ENCODE peak calls at places on chromosome 11, in ten cellular contexts. S is right lobe of liver, F is lower lobe of right lung, U is Karpas-422, Y is heart right ventricle, B is upper lobe of right lung, X is left ventricle myocardium inferior, M is keratinocyte, P is brain microvascular endothelial cell, J is stomach. V is an unnamed sample. For H3K36me3, the result is how much of the 10 kb centered on the place peaks cover.

GRCh38 chr11:58394195-58394594 is 12.5 kb downstream of the OR5B3 start:
- DNase-seq in U (no peak), S (no peak), P (peak), X (no peak), J (no peak), Y (no peak), F (no peak), B (no peak), M (peak), V (no peak)

GRCh38 chr11:132451942-132452601 is 1080.2 kb downstream of the OPCML start:
- DNase-seq in P (no peak), J (no peak), M (no peak), U (no peak), S (no peak), X (no peak), F (no peak), B (no peak), Y (no peak), V (no peak)

GRCh38 chr11:28887681-28888080 is 779.5 kb downstream of the METTL15 start:
- DNase-seq in X (no peak), J (no peak), B (no peak), Y (no peak), U (no peak), F (no peak), M (no peak), P (no peak), S (no peak), V (no peak)

GRCh38 chr11:124070906-124071621 is 29.9 kb upstream of the OR10G7 start:
- DNase-seq in Y (peak), B (peak), P (peak), S (no peak), F (peak), X (peak), M (no peak), J (peak), U (peak), V (peak)

GRCh38 chr11:13335319-13335718 is 57.7 kb downstream of the BMAL1 start:
- DNase-seq in Y (peak), P (peak), S (no peak), U (peak), M (no peak), B (no peak), F (peak), X (peak), J (peak), V (no peak)

GRCh38 chr11:84686726-84687125 is 940.4 kb downstream of the DLG2 start:
- DNase-seq in P (no peak), Y (no peak), M (no peak), J (no peak), B (no peak), U (no peak), X (no peak), F (no peak), S (no peak), V (no peak)

GRCh38 chr11:16981651-16982194 is 32.5 kb downstream of the PLEKHA7 start:
- DNase-seq in F (peak), P (peak), U (no peak), J (peak), S (no peak), B (no peak), X (no peak), M (no peak), Y (no peak), V (peak)

GRCh38 chr11:16897460-16898061 is 116.7 kb downstream of the PLEKHA7 start:
- DNase-seq in J (no peak), X (no peak), S (no peak), M (no peak), Y (no peak), U (no peak), B (no peak), F (no peak), P (no peak), V (no peak)

GRCh38 chr11:129368889-129369672 is 6.6 kb upstream of the BARX2 start:
- DNase-seq in U (no peak), P (no peak), F (no peak), B (no peak), S (no peak), M (no peak), X (no peak), Y (no peak), J (peak), V (no peak)

GRCh38 chr11:77131560-77131959 is 3.5 kb downstream of the MYO7A start:
- DNase-seq in U (no peak), X (no peak), J (no peak), F (no peak), M (no peak), P (no peak), B (no peak), Y (no peak), S (no peak), V (peak)
- H3K4me3 ChIP-seq in U (no peak), X (no peak), J (no peak), F (no peak), M (no peak), P (no peak), B (no peak), Y (no peak), S (no peak), V (no peak)

GRCh38 chr11:61328351-61328750 is 4.6 kb downstream of the DDB1 start:
- DNase-seq in U (no peak), P (no peak), F (no peak), Y (no peak), S (no peak), M (no peak), X (no peak), J (no peak), B (no peak), V (no peak)

GRCh38 chr11:61327669-61328071 is 5.2 kb downstream of the DDB1 start:
- DNase-seq in Y (no peak), J (no peak), P (no peak), B (no peak), S (no peak), F (no peak), X (no peak), U (no peak), M (no peak), V (no peak)

GRCh38 chr11:61329871-61330270 is 3.0 kb downstream of the DDB1 start:
- DNase-seq in F (no peak), X (no peak), Y (no peak), P (no peak), U (no peak), J (no peak), M (no peak), B (no peak), S (no peak), V (no peak)

GRCh38 chr11:61331636-61332035 is 1.3 kb downstream of the DDB1 start:
- DNase-seq in X (no peak), U (peak), Y (no peak), F (no peak), M (no peak), J (no peak), P (no peak), S (no peak), B (no peak), V (no peak)

DNA sequence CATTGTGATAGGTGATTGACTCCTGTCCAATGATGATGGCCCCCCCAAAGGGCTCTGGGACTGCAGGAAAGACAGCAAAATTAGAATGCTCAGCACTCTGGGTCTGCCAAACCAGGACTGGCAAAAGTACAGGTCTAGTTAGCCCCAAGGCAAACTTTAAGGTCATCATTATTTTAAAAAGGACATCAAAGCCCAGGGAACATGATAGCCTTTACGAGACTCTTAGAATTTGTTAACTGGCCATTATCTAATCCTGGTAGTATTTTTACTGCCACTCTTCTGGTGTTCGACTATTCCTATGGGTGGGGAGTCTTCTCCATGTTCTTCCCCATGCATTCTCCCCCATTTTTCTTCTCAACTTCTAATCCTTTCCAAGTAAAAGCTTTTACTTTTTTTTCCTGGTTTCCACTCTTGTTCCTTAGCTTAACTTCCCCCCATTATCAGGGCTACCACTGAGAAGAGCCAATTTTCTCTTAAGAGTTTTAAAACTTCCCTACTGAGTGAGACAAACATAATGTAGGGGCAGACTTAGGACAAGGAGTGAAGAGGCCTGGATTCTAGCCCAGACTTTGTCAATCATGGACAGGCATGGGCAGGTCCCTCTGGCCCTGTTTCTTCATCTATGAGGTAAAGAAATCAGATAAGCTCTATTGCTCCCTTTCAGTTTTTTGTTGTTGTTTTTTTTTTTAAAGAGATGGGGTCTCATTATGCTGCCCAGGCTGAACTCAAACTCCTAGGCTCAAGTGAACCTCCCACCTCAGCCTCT is 7.1 kb downstream of the DDB1 start:
- DNase-seq in P (no peak), S (no peak), F (no peak), J (no peak), U (no peak), Y (no peak), M (no peak), B (no peak), X (no peak), V (no peak)
- H3K36me3 ChIP-seq in P (half or more), S (half or more), F (half or more), J (half or more), U (half or more), Y (half or more), M (under half), B (half or more), X (half or more), V (half or more)

GRCh38 chr11:64990222-64990918 is 6.4 kb downstream of the BATF2 start:
- DNase-seq in J (no peak), P (peak), S (peak), Y (peak), M (no peak), F (peak), U (peak), B (no peak), X (peak), V (peak)
- H3K4me3 ChIP-seq in J (no peak), P (no peak), S (peak), Y (peak), M (no peak), F (peak), U (peak), B (peak), X (peak), V (peak)

GRCh38 chr11:64351136-64351631 is 7.8 kb upstream of the RPS6KA4 start:
- DNase-seq in S (no peak), J (no peak), P (no peak), B (no peak), F (no peak), M (no peak), Y (no peak), U (no peak), X (no peak), V (no peak)
- H3K36me3 ChIP-seq in S (under half), J (under half), P (under half), B (under half), F (under half), M (under half), Y (under half), U (under half), X (under half), V (under half)